ENCODE peak calls at places on chromosomes 11 and 22, in five cellular contexts. T is coronary artery, Z is heart right ventricle, Y is RWPE2, L is tibial artery. H is an unnamed sample.

GRCh38 chr11:9626778-9627394 is 37.0 kb upstream of the SWAP70 start:
- DNase-seq in L (no peak), T (peak), Y (no peak), Z (peak), H (no peak)

GRCh38 chr22:47194476-47195155 is 432.2 kb downstream of the TBC1D22A start:
- DNase-seq in Z (no peak), L (no peak), Y (no peak), T (peak), H (no peak)

GRCh38 chr22:19291218-19291579 is 320 bp downstream of the CLTCL1 start:
- DNase-seq in L (peak), Z (peak), T (peak), Y (peak), H (peak)

GRCh38 chr22:46072981-46073682 is 77.2 kb upstream of the PPARA start:
- DNase-seq in Y (no peak), Z (no peak), L (peak), T (peak), H (no peak)

GRCh38 chr11:103530257-103530656 is 421.0 kb downstream of the DYNC2H1 start:
- DNase-seq in Y (no peak), T (no peak), L (no peak), Z (no peak), H (no peak)

GRCh38 chr11:8733847-8734246 is 51.3 kb downstream of the RPL27A start:
- DNase-seq in Z (no peak), T (no peak), L (no peak), Y (no peak), H (no peak)

GRCh38 chr22:46196268-46196667 is 45.9 kb downstream of the PPARA start:
- DNase-seq in T (no peak), Y (no peak), Z (peak), L (no peak), H (no peak)

GRCh38 chr11:122703541-122704272 is 48.2 kb downstream of the UBASH3B start:
- DNase-seq in Y (no peak), L (no peak), T (no peak), Z (no peak), H (no peak)

GRCh38 chr11:77249427-77249826 is 52.1 kb downstream of the GDPD4 start:
- DNase-seq in T (no peak), L (no peak), Y (no peak), Z (no peak), H (no peak)

GRCh38 chr22:42217019-42217751 is 53.3 kb downstream of the TCF20 start:
- DNase-seq in L (no peak), Y (no peak), Z (no peak), T (no peak), H (no peak)

GRCh38 chr22:30921108-30921507 is 47.5 kb downstream of the MORC2 start:
- DNase-seq in Y (no peak), T (no peak), L (no peak), Z (no peak), H (peak)

GRCh38 chr11:34680918-34681554 is 60.1 kb downstream of the EHF start:
- DNase-seq in Z (no peak), Y (no peak), L (no peak), T (no peak), H (peak)

GRCh38 chr11:10920205-10920604 is 62.4 kb upstream of the ZBED5 start:
- DNase-seq in Y (no peak), Z (no peak), T (no peak), L (no peak), H (no peak)

DNA sequence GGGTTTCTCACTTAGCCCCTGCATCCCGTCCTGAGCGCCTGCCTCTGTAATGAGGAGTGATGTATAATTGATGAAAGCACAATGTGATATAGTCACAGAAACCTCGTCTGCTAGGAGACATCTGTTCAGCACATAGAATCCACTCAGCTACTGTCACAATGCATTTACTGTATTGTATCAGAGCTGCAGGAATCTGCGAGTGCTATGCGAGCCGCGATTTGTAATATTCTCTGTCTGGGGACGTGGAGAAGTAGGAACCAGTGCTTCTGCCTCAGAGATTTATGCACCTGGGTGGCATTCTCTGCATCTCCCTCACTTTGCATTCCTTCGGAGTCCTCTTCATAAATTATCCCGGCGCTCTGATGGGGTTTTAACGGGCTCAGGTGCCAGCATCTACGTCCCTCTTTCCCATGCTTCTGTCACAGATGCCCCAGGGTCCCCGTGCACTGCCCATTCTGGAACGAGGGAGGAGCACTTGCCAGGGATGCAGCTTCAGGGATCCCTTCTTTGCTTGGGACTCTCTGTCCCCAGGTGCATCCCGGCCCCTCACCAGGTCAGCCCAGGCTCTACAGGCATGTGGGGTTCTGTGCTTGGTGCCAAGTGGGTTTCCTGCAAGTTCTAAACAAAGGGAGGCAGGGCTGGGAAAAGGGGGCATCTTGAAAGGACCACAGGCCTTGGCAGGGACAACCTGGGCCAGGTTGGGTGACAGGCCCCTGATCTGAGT is 205.5 kb downstream of the DSCAML1 start:
- DNase-seq in L (no peak), T (no peak), Y (no peak), Z (no peak), H (no peak)
- TF ChIP-seq CTCF in L (no peak), T (no peak), Y (no peak), Z (no peak), H (no peak)

DNA sequence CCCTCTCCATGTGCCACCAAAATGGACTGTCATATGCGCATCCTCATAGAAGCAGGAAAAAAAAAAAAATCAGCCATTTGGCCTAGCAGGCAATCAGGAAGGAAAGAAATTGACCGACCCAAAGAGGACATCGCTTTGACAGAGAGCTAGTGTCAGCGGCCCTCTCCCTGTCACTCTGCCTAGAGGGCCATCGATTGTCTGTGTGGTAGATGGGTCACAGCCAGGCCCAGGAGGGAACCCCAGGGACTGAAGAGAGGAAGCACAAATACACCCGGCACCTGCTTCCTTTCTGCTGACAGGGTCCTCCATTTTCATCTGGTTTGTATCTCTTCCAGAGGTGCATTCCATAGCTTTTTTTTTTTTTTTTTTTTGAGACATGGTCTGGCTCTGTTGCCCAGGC is 21.8 kb downstream of the VPS37C start:
- DNase-seq in T (no peak), Y (peak), Z (no peak), L (no peak), H (peak)
- H3K4me3 ChIP-seq in T (peak), Y (no peak), Z (no peak), L (no peak), H (no peak)

DNA sequence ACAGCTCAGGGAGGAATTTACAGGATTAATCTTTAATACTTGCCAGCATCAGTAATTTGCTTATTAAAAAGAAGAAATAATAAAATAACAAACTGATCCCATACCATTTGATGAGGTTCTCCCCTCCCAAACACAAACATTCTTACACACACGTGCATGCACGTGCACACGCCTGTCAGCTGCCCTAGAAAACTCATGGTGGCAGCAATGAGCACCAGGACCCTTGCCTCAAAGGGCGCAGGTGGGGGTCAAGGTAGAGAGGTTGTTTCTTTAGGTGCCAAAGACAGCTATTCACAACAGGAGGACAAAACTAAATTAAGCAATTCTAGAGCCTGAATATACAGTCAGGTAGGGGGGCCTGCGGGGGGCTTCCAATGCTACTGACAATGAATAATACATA is 219.3 kb downstream of the BUD13 start:
- DNase-seq in L (no peak), T (no peak), Y (no peak), Z (no peak), H (no peak)
- TF ChIP-seq CTCF in L (no peak), T (no peak), Y (no peak), Z (no peak), H (no peak)

DNA sequence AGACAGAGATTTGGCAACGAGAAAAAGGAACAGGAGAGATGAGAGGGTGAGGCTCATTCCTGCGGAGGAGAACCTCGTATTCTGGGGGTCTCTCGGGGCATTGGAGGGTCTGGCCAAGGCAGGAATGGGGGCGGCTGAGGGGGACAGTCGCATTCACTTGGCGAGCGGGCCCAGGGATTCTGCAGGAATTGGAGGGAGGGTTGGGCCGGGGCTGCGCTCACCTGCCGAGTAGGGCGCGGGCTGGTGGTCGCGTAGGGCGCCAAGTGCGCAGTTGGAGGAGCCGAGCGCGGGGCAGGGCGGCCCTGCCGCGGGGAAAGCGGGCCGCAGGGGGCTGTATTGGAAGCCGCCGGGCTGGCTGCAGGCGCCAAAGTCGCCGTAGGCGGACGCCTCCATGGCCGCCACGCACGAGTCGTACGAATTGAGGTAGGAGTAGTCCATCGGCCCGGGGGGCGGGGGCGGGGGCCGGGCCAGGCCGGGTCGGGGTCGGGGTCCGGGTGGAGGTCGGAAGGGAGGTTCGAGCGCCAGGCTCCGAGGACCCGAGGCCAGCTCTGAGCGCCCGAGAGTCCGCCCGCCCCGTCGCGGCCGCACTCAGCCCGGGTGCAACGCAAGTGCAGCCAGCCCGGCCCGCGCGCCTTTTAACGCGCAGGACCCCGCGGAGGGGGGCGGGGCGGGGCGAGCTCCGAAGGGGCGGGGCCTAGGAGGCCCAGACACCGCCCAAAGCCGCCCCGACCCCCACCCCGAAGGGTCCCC is at the start of gene PHOX2A:
- DNase-seq in L (no peak), Z (peak), T (no peak), Y (no peak), H (no peak)
- H3K4me3 ChIP-seq in L (peak), Z (peak), T (peak), Y (no peak), H (no peak)